ENCODE peak calls at places on chromosome 2, in five cellular contexts. O is IMR-90, U is RPMI7951, P is NCI-H446, W is Calu3. A is an unnamed sample.

GRCh38 chr2:7819860-7820259 is 862.0 kb upstream of the ID2 start:
- DNase-seq in O (no peak), U (no peak), P (no peak), W (no peak), A (no peak)

GRCh38 chr2:236124182-236124581 is 44.0 kb downstream of the GBX2 start:
- DNase-seq in O (no peak), U (no peak), P (no peak), W (no peak), A (no peak)

GRCh38 chr2:188853307-188853706 is 120.9 kb upstream of the COL3A1 start:
- DNase-seq in O (peak), U (peak), P (peak), W (no peak), A (no peak)

GRCh38 chr2:27891820-27892105 is 1.2 kb downstream of the BABAM2 start:
- DNase-seq in O (peak), U (peak), P (no peak), W (no peak), A (peak)

GRCh38 chr2:8573234-8573941 is 108.5 kb upstream of the ID2 start:
- DNase-seq in O (no peak), U (no peak), P (no peak), W (no peak), A (no peak)

GRCh38 chr2:241308267-241308666 is 7.2 kb downstream of the HDLBP start:
- DNase-seq in O (no peak), U (no peak), P (no peak), W (no peak), A (peak)

GRCh38 chr2:39631256-39631655 is 34.5 kb upstream of the TMEM178A start:
- DNase-seq in O (no peak), U (no peak), P (no peak), W (no peak), A (no peak)

GRCh38 chr2:111072220-111072871 is 48.4 kb upstream of the BCL2L11 start:
- DNase-seq in O (peak), U (peak), P (peak), W (no peak), A (peak)

GRCh38 chr2:45134014-45134413 is 124.8 kb upstream of the SIX2 start:
- DNase-seq in O (no peak), U (no peak), P (no peak), W (no peak), A (peak)

GRCh38 chr2:200308421-200309295 is 2.2 kb downstream of the SPATS2L start:
- DNase-seq in O (peak), U (peak), P (no peak), W (no peak), A (peak)

GRCh38 chr2:72004976-72005375 is 142.7 kb downstream of the CYP26B1 start:
- DNase-seq in O (no peak), U (no peak), P (no peak), W (no peak), A (no peak)

GRCh38 chr2:207601774-207602173 is 23.4 kb downstream of the METTL21A start:
- DNase-seq in O (peak), U (no peak), P (no peak), W (no peak), A (no peak)

GRCh38 chr2:195570329-195570728 is 86.7 kb upstream of the SLC39A10 start:
- DNase-seq in O (no peak), U (no peak), P (no peak), W (no peak), A (no peak)

GRCh38 chr2:2057125-2057721 is 273.9 kb downstream of the MYT1L start:
- DNase-seq in O (no peak), U (peak), P (no peak), W (no peak), A (peak)

GRCh38 chr2:213151437-213152064 is at the start of gene IKZF2:
- DNase-seq in O (peak), U (peak), P (peak), W (peak), A (peak)

GRCh38 chr2:60699617-60700016 is 56.5 kb upstream of the PAPOLG start:
- DNase-seq in O (no peak), U (no peak), P (no peak), W (no peak), A (no peak)

GRCh38 chr2:154698789-154699559 is 479 bp downstream of the KCNJ3 start:
- DNase-seq in O (no peak), U (no peak), P (no peak), W (no peak), A (no peak)

GRCh38 chr2:152573168-152573567 is 144.1 kb downstream of the PRPF40A start:
- DNase-seq in O (peak), U (peak), P (no peak), W (no peak), A (peak)

GRCh38 chr2:113890253-113891235 is 655 bp downstream of the ACTR3 start:
- DNase-seq in O (peak), U (peak), P (peak), W (peak), A (peak)

GRCh38 chr2:142286618-142287017 is 155.8 kb upstream of the LRP1B start:
- DNase-seq in O (no peak), U (no peak), P (no peak), W (no peak), A (peak)

GRCh38 chr2:237488901-237489860 is 2.1 kb downstream of the MLPH start:
- DNase-seq in O (peak), U (peak), P (no peak), W (peak), A (peak)